ENCODE peak calls at places on chromosome 14, in six cellular contexts. One of them, this sample, is unnamed.

GRCh38 chr14:50963919-50964318 is 19.6 kb upstream of the PYGL start:
- DNase-seq in A549: no peak
- DNase-seq in K562: no peak
- DNase-seq in HepG2: no peak
- DNase-seq in GM12878: no peak
- DNase-seq in IMR-90: no peak
- DNase-seq in this sample: no peak

GRCh38 chr14:86038401-86038985 is 508.5 kb downstream of the FLRT2 start:
- DNase-seq in A549: peak
- DNase-seq in K562: peak
- DNase-seq in HepG2: peak
- DNase-seq in IMR-90: peak
- DNase-seq in GM12878: no peak
- DNase-seq in this sample: peak

GRCh38 chr14:69008411-69008810 is 29.3 kb upstream of the ACTN1 start:
- DNase-seq in HepG2: no peak
- DNase-seq in A549: no peak
- DNase-seq in K562: no peak
- DNase-seq in IMR-90: peak
- DNase-seq in GM12878: no peak
- DNase-seq in this sample: peak

GRCh38 chr14:36997843-36998242 is 174.6 kb downstream of the SLC25A21 start:
- DNase-seq in IMR-90: peak
- DNase-seq in A549: no peak
- DNase-seq in HepG2: no peak
- DNase-seq in K562: no peak
- DNase-seq in GM12878: no peak
- DNase-seq in this sample: no peak

GRCh38 chr14:21090940-21091663 is 7.4 kb downstream of the ZNF219 start:
- DNase-seq in IMR-90: no peak
- DNase-seq in A549: no peak
- DNase-seq in GM12878: no peak
- DNase-seq in K562: no peak
- DNase-seq in HepG2: no peak
- DNase-seq in this sample: no peak

GRCh38 chr14:96782436-96782835 is 14.7 kb upstream of the VRK1 start:
- DNase-seq in A549: no peak
- DNase-seq in K562: no peak
- DNase-seq in GM12878: no peak
- DNase-seq in HepG2: no peak
- DNase-seq in IMR-90: no peak
- DNase-seq in this sample: no peak

GRCh38 chr14:24975393-24975792 is 74.6 kb downstream of the STXBP6 start:
- DNase-seq in HepG2: no peak
- DNase-seq in K562: no peak
- DNase-seq in GM12878: no peak
- DNase-seq in IMR-90: no peak
- DNase-seq in A549: no peak
- DNase-seq in this sample: no peak

GRCh38 chr14:101581806-101582205 is 20.5 kb downstream of the DIO3 start:
- DNase-seq in HepG2: no peak
- DNase-seq in K562: no peak
- DNase-seq in IMR-90: no peak
- DNase-seq in GM12878: no peak
- DNase-seq in A549: no peak
- DNase-seq in this sample: no peak

GRCh38 chr14:22505751-22506710 is 83.0 kb downstream of the DAD1 start:
- DNase-seq in IMR-90: no peak
- DNase-seq in A549: no peak
- DNase-seq in HepG2: no peak
- DNase-seq in K562: no peak
- DNase-seq in GM12878: no peak
- DNase-seq in this sample: no peak

GRCh38 chr14:101774006-101774755 is 12.7 kb downstream of the PPP2R5C start:
- DNase-seq in GM12878: no peak
- DNase-seq in HepG2: no peak
- DNase-seq in K562: no peak
- DNase-seq in IMR-90: no peak
- DNase-seq in A549: no peak
- DNase-seq in this sample: no peak

GRCh38 chr14:52272375-52272774 is 4.9 kb downstream of the PTGDR start:
- DNase-seq in GM12878: no peak
- DNase-seq in K562: no peak
- DNase-seq in A549: peak
- DNase-seq in HepG2: no peak
- DNase-seq in IMR-90: peak
- DNase-seq in this sample: peak

GRCh38 chr14:69701857-69702256 is 65.1 kb upstream of the SRSF5 start:
- DNase-seq in GM12878: no peak
- DNase-seq in K562: peak
- DNase-seq in IMR-90: no peak
- DNase-seq in A549: no peak
- DNase-seq in HepG2: no peak
- DNase-seq in this sample: no peak

GRCh38 chr14:23633160-23633701 is 2.9 kb upstream of the DHRS2 start:
- DNase-seq in IMR-90: no peak
- DNase-seq in A549: peak
- DNase-seq in GM12878: no peak
- DNase-seq in K562: no peak
- DNase-seq in HepG2: peak
- DNase-seq in this sample: peak

GRCh38 chr14:57058319-57058718 is 210.4 kb downstream of the EXOC5 start:
- DNase-seq in K562: no peak
- DNase-seq in A549: no peak
- DNase-seq in GM12878: no peak
- DNase-seq in IMR-90: no peak
- DNase-seq in HepG2: no peak
- DNase-seq in this sample: no peak

GRCh38 chr14:61145903-61146411 is 135.2 kb downstream of the TMEM30B start:
- DNase-seq in A549: no peak
- DNase-seq in GM12878: no peak
- DNase-seq in K562: no peak
- DNase-seq in IMR-90: peak
- DNase-seq in HepG2: no peak
- DNase-seq in this sample: no peak

GRCh38 chr14:33737446-33737845 is 213.4 kb downstream of the EGLN3 start:
- DNase-seq in IMR-90: no peak
- DNase-seq in HepG2: no peak
- DNase-seq in K562: no peak
- DNase-seq in GM12878: no peak
- DNase-seq in A549: no peak
- DNase-seq in this sample: no peak

GRCh38 chr14:101927859-101928258 is 36.5 kb upstream of the DYNC1H1 start:
- DNase-seq in HepG2: no peak
- DNase-seq in A549: no peak
- DNase-seq in GM12878: no peak
- DNase-seq in K562: peak
- DNase-seq in IMR-90: peak
- DNase-seq in this sample: no peak

DNA sequence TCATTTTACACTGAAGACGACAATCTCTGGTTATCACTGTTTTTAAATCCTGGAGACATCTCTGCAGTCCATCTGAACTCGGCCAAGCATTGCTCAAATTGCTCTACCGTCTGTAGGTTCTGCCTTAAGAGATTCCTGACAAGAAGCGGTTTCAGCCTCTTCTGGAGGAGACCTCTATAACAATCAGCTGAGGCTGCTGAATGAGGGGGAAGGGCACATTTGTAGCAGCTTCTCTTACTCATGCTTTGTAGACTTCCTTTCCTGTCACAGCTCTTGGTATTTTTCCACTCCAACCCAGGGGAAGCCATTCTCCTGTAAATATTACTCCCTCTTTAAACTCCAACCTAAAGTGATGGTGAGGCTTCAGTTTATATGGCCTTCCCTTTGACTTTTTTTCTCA is 3.0 kb downstream of the ARG2 start:
- DNase-seq in GM12878: no peak
- DNase-seq in HepG2: peak
- DNase-seq in IMR-90: peak
- DNase-seq in K562: peak
- DNase-seq in A549: no peak
- DNase-seq in this sample: peak
- TF ChIP-seq BHLHE40 in GM12878: no peak
- TF ChIP-seq BHLHE40 in HepG2: no peak
- TF ChIP-seq BHLHE40 in IMR-90: no peak
- TF ChIP-seq BHLHE40 in K562: no peak
- TF ChIP-seq BHLHE40 in A549: no peak
- TF ChIP-seq BHLHE40 in this sample: no peak

GRCh38 chr14:76546426-76547221 is 170.7 kb downstream of the ESRRB start:
- DNase-seq in A549: peak
- DNase-seq in GM12878: no peak
- DNase-seq in IMR-90: no peak
- DNase-seq in K562: peak
- DNase-seq in HepG2: peak
- DNase-seq in this sample: peak
- TF ChIP-seq BHLHE40 in A549: no peak
- TF ChIP-seq BHLHE40 in GM12878: no peak
- TF ChIP-seq BHLHE40 in IMR-90: no peak
- TF ChIP-seq BHLHE40 in K562: no peak
- TF ChIP-seq BHLHE40 in HepG2: no peak
- TF ChIP-seq BHLHE40 in this sample: no peak

GRCh38 chr14:94562019-94562418 is 777 bp downstream of the SERPINA4 start:
- DNase-seq in GM12878: no peak
- DNase-seq in A549: no peak
- DNase-seq in HepG2: no peak
- DNase-seq in K562: no peak
- DNase-seq in IMR-90: no peak
- DNase-seq in this sample: no peak
- TF ChIP-seq BHLHE40 in GM12878: no peak
- TF ChIP-seq BHLHE40 in A549: no peak
- TF ChIP-seq BHLHE40 in HepG2: no peak
- TF ChIP-seq BHLHE40 in K562: no peak
- TF ChIP-seq BHLHE40 in IMR-90: no peak
- TF ChIP-seq BHLHE40 in this sample: no peak

GRCh38 chr14:99628832-99629618 is 15.9 kb upstream of the HHIPL1 start:
- DNase-seq in HepG2: peak
- DNase-seq in GM12878: no peak
- DNase-seq in A549: peak
- DNase-seq in K562: peak
- DNase-seq in IMR-90: peak
- DNase-seq in this sample: peak
- TF ChIP-seq BHLHE40 in HepG2: peak
- TF ChIP-seq BHLHE40 in GM12878: peak
- TF ChIP-seq BHLHE40 in A549: peak
- TF ChIP-seq BHLHE40 in K562: peak
- TF ChIP-seq BHLHE40 in IMR-90: peak
- TF ChIP-seq BHLHE40 in this sample: no peak

This sample was measured in HEK293T.